ENCODE peak calls at places on chromosome 13, in seven cellular contexts. One of them, this sample, is unnamed. For H3K36me3, the result is how much of the 10 kb centered on the place peaks cover.

GRCh38 chr13:55563267-55563666 is 1577.5 kb upstream of the PRR20A start:
- DNase-seq in IMR-90: no peak
- DNase-seq in transverse colon: no peak
- DNase-seq in fibroblast of lung: no peak
- DNase-seq in esophagus squamous epithelium: no peak
- DNase-seq in OCI-LY7: no peak
- DNase-seq in gastrocnemius medialis: no peak
- DNase-seq in this sample: no peak

GRCh38 chr13:45781553-45782326 is 69.8 kb downstream of the SIAH3 start:
- DNase-seq in gastrocnemius medialis: peak
- DNase-seq in esophagus squamous epithelium: no peak
- DNase-seq in transverse colon: peak
- DNase-seq in IMR-90: no peak
- DNase-seq in OCI-LY7: no peak
- DNase-seq in fibroblast of lung: peak
- DNase-seq in this sample: no peak

GRCh38 chr13:73900591-73900990 is 233.6 kb downstream of the KLF12 start:
- DNase-seq in gastrocnemius medialis: no peak
- DNase-seq in IMR-90: no peak
- DNase-seq in OCI-LY7: no peak
- DNase-seq in fibroblast of lung: no peak
- DNase-seq in transverse colon: no peak
- DNase-seq in esophagus squamous epithelium: no peak
- DNase-seq in this sample: no peak

GRCh38 chr13:26759907-26760834 is at the start of gene GPR12:
- DNase-seq in OCI-LY7: no peak
- DNase-seq in transverse colon: no peak
- DNase-seq in fibroblast of lung: peak
- DNase-seq in gastrocnemius medialis: no peak
- DNase-seq in IMR-90: no peak
- DNase-seq in esophagus squamous epithelium: no peak
- DNase-seq in this sample: no peak

GRCh38 chr13:108113407-108113806 is 101.9 kb downstream of the LIG4 start:
- DNase-seq in gastrocnemius medialis: no peak
- DNase-seq in transverse colon: no peak
- DNase-seq in IMR-90: no peak
- DNase-seq in esophagus squamous epithelium: no peak
- DNase-seq in OCI-LY7: no peak
- DNase-seq in fibroblast of lung: no peak
- DNase-seq in this sample: no peak

GRCh38 chr13:110010433-110011135 is 224.2 kb upstream of the IRS2 start:
- DNase-seq in esophagus squamous epithelium: no peak
- DNase-seq in fibroblast of lung: peak
- DNase-seq in OCI-LY7: no peak
- DNase-seq in IMR-90: peak
- DNase-seq in transverse colon: no peak
- DNase-seq in gastrocnemius medialis: no peak
- DNase-seq in this sample: no peak

GRCh38 chr13:66723606-66724005 is 506.5 kb downstream of the PCDH9 start:
- DNase-seq in IMR-90: no peak
- DNase-seq in OCI-LY7: no peak
- DNase-seq in gastrocnemius medialis: no peak
- DNase-seq in esophagus squamous epithelium: no peak
- DNase-seq in fibroblast of lung: no peak
- DNase-seq in transverse colon: no peak
- DNase-seq in this sample: no peak

GRCh38 chr13:52051400-52051799 is 26.9 kb downstream of the UTP14C start:
- DNase-seq in transverse colon: no peak
- DNase-seq in fibroblast of lung: no peak
- DNase-seq in OCI-LY7: no peak
- DNase-seq in gastrocnemius medialis: no peak
- DNase-seq in IMR-90: no peak
- DNase-seq in esophagus squamous epithelium: no peak
- DNase-seq in this sample: no peak

GRCh38 chr13:45916859-45917418 is 65.4 kb upstream of the SIAH3 start:
- DNase-seq in gastrocnemius medialis: no peak
- DNase-seq in transverse colon: no peak
- DNase-seq in fibroblast of lung: no peak
- DNase-seq in IMR-90: no peak
- DNase-seq in esophagus squamous epithelium: no peak
- DNase-seq in OCI-LY7: no peak
- DNase-seq in this sample: no peak

GRCh38 chr13:98888222-98888889 is 89.5 kb downstream of the DOCK9 start:
- DNase-seq in IMR-90: no peak
- DNase-seq in transverse colon: no peak
- DNase-seq in esophagus squamous epithelium: no peak
- DNase-seq in gastrocnemius medialis: no peak
- DNase-seq in OCI-LY7: no peak
- DNase-seq in fibroblast of lung: no peak
- DNase-seq in this sample: no peak
- H3K36me3 ChIP-seq in IMR-90: under half
- H3K36me3 ChIP-seq in transverse colon: under half
- H3K36me3 ChIP-seq in esophagus squamous epithelium: under half
- H3K36me3 ChIP-seq in gastrocnemius medialis: under half
- H3K36me3 ChIP-seq in OCI-LY7: under half
- H3K36me3 ChIP-seq in fibroblast of lung: under half
- H3K36me3 ChIP-seq in this sample: under half

GRCh38 chr13:84649853-84650252 is 767.6 kb upstream of the SLITRK1 start:
- DNase-seq in OCI-LY7: no peak
- DNase-seq in gastrocnemius medialis: no peak
- DNase-seq in transverse colon: no peak
- DNase-seq in fibroblast of lung: no peak
- DNase-seq in esophagus squamous epithelium: no peak
- DNase-seq in IMR-90: peak
- DNase-seq in this sample: no peak

GRCh38 chr13:84653915-84654534 is 771.8 kb upstream of the SLITRK1 start:
- DNase-seq in IMR-90: no peak
- DNase-seq in gastrocnemius medialis: no peak
- DNase-seq in transverse colon: no peak
- DNase-seq in esophagus squamous epithelium: no peak
- DNase-seq in OCI-LY7: no peak
- DNase-seq in fibroblast of lung: no peak
- DNase-seq in this sample: no peak

GRCh38 chr13:84651288-84651687 is 769.0 kb upstream of the SLITRK1 start:
- DNase-seq in IMR-90: peak
- DNase-seq in transverse colon: no peak
- DNase-seq in OCI-LY7: no peak
- DNase-seq in fibroblast of lung: peak
- DNase-seq in gastrocnemius medialis: no peak
- DNase-seq in esophagus squamous epithelium: no peak
- DNase-seq in this sample: no peak

GRCh38 chr13:84645196-84646071 is 763.2 kb upstream of the SLITRK1 start:
- DNase-seq in fibroblast of lung: no peak
- DNase-seq in esophagus squamous epithelium: no peak
- DNase-seq in gastrocnemius medialis: no peak
- DNase-seq in IMR-90: peak
- DNase-seq in transverse colon: no peak
- DNase-seq in OCI-LY7: no peak
- DNase-seq in this sample: peak

GRCh38 chr13:84648069-84648640 is 765.9 kb upstream of the SLITRK1 start:
- DNase-seq in fibroblast of lung: peak
- DNase-seq in gastrocnemius medialis: no peak
- DNase-seq in transverse colon: no peak
- DNase-seq in IMR-90: no peak
- DNase-seq in OCI-LY7: no peak
- DNase-seq in esophagus squamous epithelium: no peak
- DNase-seq in this sample: no peak
- TF ChIP-seq CTCF in fibroblast of lung: no peak
- TF ChIP-seq CTCF in gastrocnemius medialis: no peak
- TF ChIP-seq CTCF in transverse colon: no peak
- TF ChIP-seq CTCF in IMR-90: peak
- TF ChIP-seq CTCF in OCI-LY7: peak
- TF ChIP-seq CTCF in esophagus squamous epithelium: no peak
- TF ChIP-seq CTCF in this sample: no peak

GRCh38 chr13:72692884-72693514 is 34.4 kb downstream of the MZT1 start:
- DNase-seq in esophagus squamous epithelium: no peak
- DNase-seq in OCI-LY7: no peak
- DNase-seq in transverse colon: no peak
- DNase-seq in gastrocnemius medialis: no peak
- DNase-seq in IMR-90: no peak
- DNase-seq in fibroblast of lung: no peak
- DNase-seq in this sample: no peak

GRCh38 chr13:72696590-72696989 is 30.8 kb downstream of the MZT1 start:
- DNase-seq in esophagus squamous epithelium: no peak
- DNase-seq in transverse colon: no peak
- DNase-seq in IMR-90: peak
- DNase-seq in gastrocnemius medialis: no peak
- DNase-seq in OCI-LY7: no peak
- DNase-seq in fibroblast of lung: peak
- DNase-seq in this sample: no peak

GRCh38 chr13:72694314-72694713 is 33.1 kb downstream of the MZT1 start:
- DNase-seq in OCI-LY7: no peak
- DNase-seq in transverse colon: no peak
- DNase-seq in gastrocnemius medialis: no peak
- DNase-seq in fibroblast of lung: no peak
- DNase-seq in IMR-90: no peak
- DNase-seq in esophagus squamous epithelium: no peak
- DNase-seq in this sample: no peak

GRCh38 chr13:72693832-72694231 is 33.6 kb downstream of the MZT1 start:
- DNase-seq in gastrocnemius medialis: no peak
- DNase-seq in esophagus squamous epithelium: no peak
- DNase-seq in fibroblast of lung: no peak
- DNase-seq in OCI-LY7: no peak
- DNase-seq in IMR-90: no peak
- DNase-seq in transverse colon: no peak
- DNase-seq in this sample: no peak

DNA sequence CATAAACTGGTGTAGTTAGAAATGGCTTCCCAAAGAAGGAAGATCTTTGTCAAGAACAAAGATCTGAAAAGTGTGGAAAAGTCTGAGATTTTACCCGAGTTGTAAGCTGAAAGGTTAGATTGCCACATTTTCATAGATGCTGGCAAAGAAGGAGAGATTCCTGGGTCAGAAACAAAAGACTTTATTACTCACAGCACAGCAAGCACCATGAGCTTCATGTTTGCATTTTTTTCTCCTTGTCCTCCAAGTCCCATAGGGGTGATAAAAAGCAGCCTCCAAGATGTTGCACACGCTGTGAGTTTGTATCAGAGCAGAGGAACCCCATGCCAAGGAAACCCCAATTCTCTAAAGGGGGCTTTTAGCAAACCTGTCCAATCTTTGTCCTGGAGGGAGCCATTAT is 29.3 kb downstream of the MZT1 start:
- DNase-seq in esophagus squamous epithelium: no peak
- DNase-seq in gastrocnemius medialis: no peak
- DNase-seq in fibroblast of lung: no peak
- DNase-seq in transverse colon: no peak
- DNase-seq in IMR-90: no peak
- DNase-seq in OCI-LY7: no peak
- DNase-seq in this sample: no peak
- H3K36me3 ChIP-seq in esophagus squamous epithelium: under half
- H3K36me3 ChIP-seq in gastrocnemius medialis: under half
- H3K36me3 ChIP-seq in fibroblast of lung: under half
- H3K36me3 ChIP-seq in transverse colon: under half
- H3K36me3 ChIP-seq in IMR-90: under half
- H3K36me3 ChIP-seq in OCI-LY7: under half
- H3K36me3 ChIP-seq in this sample: under half

DNA sequence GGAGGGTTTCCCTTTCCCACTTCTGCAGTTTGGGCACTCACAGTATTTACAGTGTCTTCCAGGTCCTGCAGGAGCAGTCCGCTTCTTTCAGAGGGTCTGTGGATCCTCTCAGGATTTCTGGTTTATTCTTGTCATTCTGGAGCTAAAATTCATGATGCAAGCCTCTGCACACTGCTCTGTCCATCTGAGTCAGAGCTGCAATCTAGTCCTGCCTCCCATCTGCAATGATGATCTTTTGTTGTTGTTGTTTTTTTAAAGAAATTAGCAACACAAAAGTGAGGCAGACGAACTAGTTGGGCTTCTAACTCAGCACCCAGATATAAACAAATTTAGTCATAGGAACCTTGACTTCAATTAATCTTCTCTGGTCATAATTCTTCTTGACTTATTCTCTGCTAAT is 86.5 kb downstream of the DLEU7 start:
- DNase-seq in transverse colon: no peak
- DNase-seq in OCI-LY7: no peak
- DNase-seq in fibroblast of lung: no peak
- DNase-seq in IMR-90: no peak
- DNase-seq in gastrocnemius medialis: no peak
- DNase-seq in esophagus squamous epithelium: no peak
- DNase-seq in this sample: no peak
- TF ChIP-seq CTCF in transverse colon: no peak
- TF ChIP-seq CTCF in OCI-LY7: no peak
- TF ChIP-seq CTCF in fibroblast of lung: no peak
- TF ChIP-seq CTCF in IMR-90: no peak
- TF ChIP-seq CTCF in gastrocnemius medialis: no peak
- TF ChIP-seq CTCF in esophagus squamous epithelium: no peak
- TF ChIP-seq CTCF in this sample: no peak

DNA sequence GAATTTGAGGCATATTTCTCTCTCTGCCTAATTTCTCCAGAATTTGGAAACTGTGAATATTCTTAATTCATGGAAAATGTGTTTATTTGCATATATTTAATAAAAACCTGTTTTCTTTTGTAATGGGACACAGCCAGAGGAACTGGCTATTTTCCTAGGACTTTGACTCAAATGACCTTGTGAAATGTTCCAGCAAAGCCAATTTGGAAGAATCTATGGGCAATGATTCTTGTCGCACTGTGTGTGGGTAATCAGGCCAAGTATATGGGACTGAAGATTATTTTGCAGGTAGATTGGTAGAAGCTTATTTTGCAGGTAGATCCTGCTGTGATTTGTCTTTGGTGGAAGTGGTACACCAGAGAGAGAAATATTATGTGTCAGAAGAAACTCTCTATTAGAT is 38.8 kb downstream of the SUCLA2 start:
- DNase-seq in esophagus squamous epithelium: no peak
- DNase-seq in IMR-90: no peak
- DNase-seq in transverse colon: no peak
- DNase-seq in gastrocnemius medialis: no peak
- DNase-seq in OCI-LY7: no peak
- DNase-seq in fibroblast of lung: no peak
- DNase-seq in this sample: no peak
- H3K36me3 ChIP-seq in esophagus squamous epithelium: under half
- H3K36me3 ChIP-seq in IMR-90: under half
- H3K36me3 ChIP-seq in transverse colon: half or more
- H3K36me3 ChIP-seq in gastrocnemius medialis: under half
- H3K36me3 ChIP-seq in OCI-LY7: half or more
- H3K36me3 ChIP-seq in fibroblast of lung: under half
- H3K36me3 ChIP-seq in this sample: under half